ENCODE peak calls at places on chromosome 7, in ten cellular contexts. Q is MCF 10A, U is A549, I is AG08395, F is coronary artery, O is WTC11, J is Caco-2, Y is ACHN, B is lower lobe of right lung, D is DMS153. C is an unnamed sample.
A peak's percentile ranks its signal among the peaks of the same experiment; 100 is the strongest.

GRCh38 chr7:157676456-157677255 is 339.9 kb downstream of the DNAJB6 start:
- DNase-seq in Q (no peak), U (no peak), I (no peak), F (peak; percentile 43), O (no peak), J (no peak), Y (no peak), B (no peak), D (no peak), C (no peak)

GRCh38 chr7:124388751-124389150 is 355.9 kb upstream of the TMEM229A start:
- DNase-seq in Q (no peak), U (no peak), I (no peak), F (no peak), O (no peak), J (no peak), Y (no peak), B (no peak), D (no peak), C (no peak)

GRCh38 chr7:30222519-30223213 is 61.7 kb upstream of the ZNRF2 start:
- DNase-seq in Q (no peak), U (no peak), I (no peak), F (no peak), O (no peak), J (no peak), Y (no peak), B (no peak), D (no peak), C (no peak)

GRCh38 chr7:96337519-96337918 is 15.6 kb upstream of the SLC25A13 start:
- DNase-seq in Q (no peak), U (no peak), I (no peak), F (no peak), O (no peak), J (no peak), Y (no peak), B (no peak), D (no peak), C (no peak)

GRCh38 chr7:2030475-2031456 is 202.0 kb downstream of the MAD1L1 start:
- DNase-seq in Q (no peak), U (no peak), I (no peak), F (no peak), O (peak; percentile 10), J (no peak), Y (no peak), B (peak; percentile 31), D (no peak), C (no peak)

GRCh38 chr7:2461268-2462026 is 14.8 kb downstream of the GRIFIN start:
- DNase-seq in Q (no peak), U (no peak), I (no peak), F (peak; percentile 61), O (no peak), J (no peak), Y (no peak), B (no peak), D (no peak), C (no peak)

GRCh38 chr7:149449897-149450296 is 11.0 kb downstream of the ZNF777 start:
- DNase-seq in Q (no peak), U (no peak), I (no peak), F (no peak), O (no peak), J (no peak), Y (no peak), B (no peak), D (no peak), C (no peak)

GRCh38 chr7:96179863-96180262 is 142.0 kb downstream of the SLC25A13 start:
- DNase-seq in Q (no peak), U (no peak), I (no peak), F (no peak), O (no peak), J (no peak), Y (peak; percentile 11), B (no peak), D (no peak), C (no peak)

C was measured in RCC 7860.